ENCODE peak calls at places on chromosomes 12 and 14, in five cellular contexts. One of them, this sample, is unnamed.

GRCh38 chr14:70735043-70735442 is 74.3 kb downstream of the MAP3K9 start:
- DNase-seq in KBM-7: no peak
- DNase-seq in progenitor cell of endocrine pancreas: no peak
- DNase-seq in stimulated activated CD4-positive, alpha-beta T cell treated with anti-CD3 and anti-CD28 coated beads, Interleukin-12 subunit alpha, Interleukin-12 subunit beta, amount 100 ng/mL, for 4 hours: no peak
- DNase-seq in naive B cell: no peak
- DNase-seq in this sample: no peak

GRCh38 chr12:104624529-104624928 is 167.8 kb downstream of the CHST11 start:
- DNase-seq in progenitor cell of endocrine pancreas: no peak
- DNase-seq in naive B cell: no peak
- DNase-seq in KBM-7: no peak
- DNase-seq in stimulated activated CD4-positive, alpha-beta T cell treated with anti-CD3 and anti-CD28 coated beads, Interleukin-12 subunit alpha, Interleukin-12 subunit beta, amount 100 ng/mL, for 4 hours: no peak
- DNase-seq in this sample: no peak

GRCh38 chr12:30652034-30652696 is 43.5 kb downstream of the IPO8 start:
- DNase-seq in KBM-7: no peak
- DNase-seq in naive B cell: no peak
- DNase-seq in progenitor cell of endocrine pancreas: no peak
- DNase-seq in stimulated activated CD4-positive, alpha-beta T cell treated with anti-CD3 and anti-CD28 coated beads, Interleukin-12 subunit alpha, Interleukin-12 subunit beta, amount 100 ng/mL, for 4 hours: no peak
- DNase-seq in this sample: no peak

GRCh38 chr12:53770281-53770680 is 18.5 kb upstream of the CISTR start:
- DNase-seq in stimulated activated CD4-positive, alpha-beta T cell treated with anti-CD3 and anti-CD28 coated beads, Interleukin-12 subunit alpha, Interleukin-12 subunit beta, amount 100 ng/mL, for 4 hours: no peak
- DNase-seq in naive B cell: no peak
- DNase-seq in KBM-7: no peak
- DNase-seq in progenitor cell of endocrine pancreas: no peak
- DNase-seq in this sample: no peak

GRCh38 chr12:3563966-3564365 is 73.0 kb downstream of the PRMT8 start:
- DNase-seq in progenitor cell of endocrine pancreas: no peak
- DNase-seq in naive B cell: no peak
- DNase-seq in stimulated activated CD4-positive, alpha-beta T cell treated with anti-CD3 and anti-CD28 coated beads, Interleukin-12 subunit alpha, Interleukin-12 subunit beta, amount 100 ng/mL, for 4 hours: no peak
- DNase-seq in KBM-7: no peak
- DNase-seq in this sample: no peak

GRCh38 chr14:105155071-105155651 is 13.4 kb downstream of the JAG2 start:
- DNase-seq in stimulated activated CD4-positive, alpha-beta T cell treated with anti-CD3 and anti-CD28 coated beads, Interleukin-12 subunit alpha, Interleukin-12 subunit beta, amount 100 ng/mL, for 4 hours: no peak
- DNase-seq in progenitor cell of endocrine pancreas: no peak
- DNase-seq in naive B cell: no peak
- DNase-seq in KBM-7: no peak
- DNase-seq in this sample: no peak

GRCh38 chr12:20350495-20350894 is 17.8 kb upstream of the PDE3A start:
- DNase-seq in naive B cell: no peak
- DNase-seq in progenitor cell of endocrine pancreas: no peak
- DNase-seq in KBM-7: no peak
- DNase-seq in stimulated activated CD4-positive, alpha-beta T cell treated with anti-CD3 and anti-CD28 coated beads, Interleukin-12 subunit alpha, Interleukin-12 subunit beta, amount 100 ng/mL, for 4 hours: no peak
- DNase-seq in this sample: no peak

GRCh38 chr12:53575502-53576264 is 50.5 kb downstream of the ATF7 start:
- DNase-seq in stimulated activated CD4-positive, alpha-beta T cell treated with anti-CD3 and anti-CD28 coated beads, Interleukin-12 subunit alpha, Interleukin-12 subunit beta, amount 100 ng/mL, for 4 hours: no peak
- DNase-seq in progenitor cell of endocrine pancreas: no peak
- DNase-seq in KBM-7: peak
- DNase-seq in naive B cell: no peak
- DNase-seq in this sample: no peak

GRCh38 chr12:60035835-60036234 is 440.0 kb downstream of the SLC16A7 start:
- DNase-seq in progenitor cell of endocrine pancreas: no peak
- DNase-seq in KBM-7: no peak
- DNase-seq in stimulated activated CD4-positive, alpha-beta T cell treated with anti-CD3 and anti-CD28 coated beads, Interleukin-12 subunit alpha, Interleukin-12 subunit beta, amount 100 ng/mL, for 4 hours: no peak
- DNase-seq in naive B cell: no peak
- DNase-seq in this sample: no peak

GRCh38 chr14:78978896-78979295 is 808.7 kb downstream of the NRXN3 start:
- DNase-seq in progenitor cell of endocrine pancreas: no peak
- DNase-seq in naive B cell: no peak
- DNase-seq in KBM-7: no peak
- DNase-seq in stimulated activated CD4-positive, alpha-beta T cell treated with anti-CD3 and anti-CD28 coated beads, Interleukin-12 subunit alpha, Interleukin-12 subunit beta, amount 100 ng/mL, for 4 hours: no peak
- DNase-seq in this sample: no peak

GRCh38 chr12:30067156-30067555 is 283.4 kb upstream of the TMTC1 start:
- DNase-seq in stimulated activated CD4-positive, alpha-beta T cell treated with anti-CD3 and anti-CD28 coated beads, Interleukin-12 subunit alpha, Interleukin-12 subunit beta, amount 100 ng/mL, for 4 hours: no peak
- DNase-seq in KBM-7: no peak
- DNase-seq in naive B cell: no peak
- DNase-seq in progenitor cell of endocrine pancreas: no peak
- DNase-seq in this sample: no peak

GRCh38 chr14:21557084-21557901 is 22.6 kb downstream of the OR10G3 start:
- DNase-seq in progenitor cell of endocrine pancreas: peak
- DNase-seq in KBM-7: peak
- DNase-seq in naive B cell: peak
- DNase-seq in stimulated activated CD4-positive, alpha-beta T cell treated with anti-CD3 and anti-CD28 coated beads, Interleukin-12 subunit alpha, Interleukin-12 subunit beta, amount 100 ng/mL, for 4 hours: peak
- DNase-seq in this sample: peak

GRCh38 chr12:77842430-77842829 is 11.7 kb downstream of the NAV3 start:
- DNase-seq in progenitor cell of endocrine pancreas: no peak
- DNase-seq in stimulated activated CD4-positive, alpha-beta T cell treated with anti-CD3 and anti-CD28 coated beads, Interleukin-12 subunit alpha, Interleukin-12 subunit beta, amount 100 ng/mL, for 4 hours: no peak
- DNase-seq in naive B cell: no peak
- DNase-seq in KBM-7: no peak
- DNase-seq in this sample: no peak

GRCh38 chr12:130162267-130162666 is at the start of gene FZD10:
- DNase-seq in progenitor cell of endocrine pancreas: peak
- DNase-seq in stimulated activated CD4-positive, alpha-beta T cell treated with anti-CD3 and anti-CD28 coated beads, Interleukin-12 subunit alpha, Interleukin-12 subunit beta, amount 100 ng/mL, for 4 hours: peak
- DNase-seq in naive B cell: no peak
- DNase-seq in KBM-7: no peak
- DNase-seq in this sample: no peak

GRCh38 chr12:106417926-106418910 is 60.7 kb downstream of the POLR3B start:
- DNase-seq in stimulated activated CD4-positive, alpha-beta T cell treated with anti-CD3 and anti-CD28 coated beads, Interleukin-12 subunit alpha, Interleukin-12 subunit beta, amount 100 ng/mL, for 4 hours: no peak
- DNase-seq in progenitor cell of endocrine pancreas: no peak
- DNase-seq in naive B cell: no peak
- DNase-seq in KBM-7: no peak
- DNase-seq in this sample: no peak

GRCh38 chr14:61211476-61212262 is 69.5 kb downstream of the TMEM30B start:
- DNase-seq in stimulated activated CD4-positive, alpha-beta T cell treated with anti-CD3 and anti-CD28 coated beads, Interleukin-12 subunit alpha, Interleukin-12 subunit beta, amount 100 ng/mL, for 4 hours: no peak
- DNase-seq in naive B cell: no peak
- DNase-seq in KBM-7: peak
- DNase-seq in progenitor cell of endocrine pancreas: no peak
- DNase-seq in this sample: no peak

GRCh38 chr14:39034481-39035296 is 68.3 kb downstream of the SEC23A start:
- DNase-seq in naive B cell: no peak
- DNase-seq in progenitor cell of endocrine pancreas: no peak
- DNase-seq in stimulated activated CD4-positive, alpha-beta T cell treated with anti-CD3 and anti-CD28 coated beads, Interleukin-12 subunit alpha, Interleukin-12 subunit beta, amount 100 ng/mL, for 4 hours: no peak
- DNase-seq in KBM-7: no peak
- DNase-seq in this sample: no peak

GRCh38 chr14:92026548-92027190 is 13.2 kb downstream of the TRIP11 start:
- DNase-seq in progenitor cell of endocrine pancreas: no peak
- DNase-seq in KBM-7: no peak
- DNase-seq in naive B cell: no peak
- DNase-seq in stimulated activated CD4-positive, alpha-beta T cell treated with anti-CD3 and anti-CD28 coated beads, Interleukin-12 subunit alpha, Interleukin-12 subunit beta, amount 100 ng/mL, for 4 hours: no peak
- DNase-seq in this sample: no peak

GRCh38 chr14:61331992-61332657 is 10.7 kb downstream of the PRKCH start:
- DNase-seq in stimulated activated CD4-positive, alpha-beta T cell treated with anti-CD3 and anti-CD28 coated beads, Interleukin-12 subunit alpha, Interleukin-12 subunit beta, amount 100 ng/mL, for 4 hours: no peak
- DNase-seq in progenitor cell of endocrine pancreas: no peak
- DNase-seq in KBM-7: no peak
- DNase-seq in naive B cell: no peak
- DNase-seq in this sample: no peak

GRCh38 chr12:117685115-117685926 is 283.5 kb downstream of the KSR2 start:
- DNase-seq in naive B cell: no peak
- DNase-seq in stimulated activated CD4-positive, alpha-beta T cell treated with anti-CD3 and anti-CD28 coated beads, Interleukin-12 subunit alpha, Interleukin-12 subunit beta, amount 100 ng/mL, for 4 hours: no peak
- DNase-seq in progenitor cell of endocrine pancreas: no peak
- DNase-seq in KBM-7: peak
- DNase-seq in this sample: no peak

This sample was measured in GM20000.